ENCODE peak calls at places on chromosomes 4 and X, in nine cellular contexts. Q is keratinocyte, T is endothelial cell of umbilical vein, R is GM23338, L is fibroblast of lung, P is PC-3, D is hepatocyte, M is GM23248, U is neural progenitor cell. S is an unnamed sample.

GRCh38 chrX:134671207-134671750 is 13.0 kb upstream of the PLAC1 start:
- DNase-seq in Q (no peak), T (peak; percentile 83), R (no peak), L (peak; percentile 35), P (peak; percentile 55), D (no peak), M (no peak), U (no peak), S (no peak)

GRCh38 chr4:160835789-160836188 is 1328.0 kb downstream of the FSTL5 start:
- DNase-seq in Q (no peak), T (no peak), R (peak; percentile 78), L (peak; percentile 14), P (peak; percentile 79), D (peak; percentile 7), M (no peak), U (peak; percentile 52), S (no peak)

GRCh38 chrX:42770566-42770965 is 7.4 kb downstream of the PPP1R2C start:
- DNase-seq in Q (no peak), T (no peak), R (no peak), L (peak; percentile 8), P (no peak), D (no peak), M (no peak), U (no peak), S (no peak)

GRCh38 chr4:94525993-94526740 is 74.4 kb downstream of the PDLIM5 start:
- DNase-seq in Q (no peak), T (peak; percentile 57), R (no peak), L (peak; percentile 77), P (no peak), D (no peak), M (peak; percentile 44), U (no peak), S (peak; percentile 45)

GRCh38 chr4:148574502-148574901 is 132.3 kb upstream of the NR3C2 start:
- DNase-seq in Q (no peak), T (no peak), R (no peak), L (peak; percentile 63), P (no peak), D (peak; percentile 24), M (peak; percentile 31), U (no peak), S (no peak)

GRCh38 chrX:68307767-68308166 is 125.5 kb downstream of the OPHN1 start:
- DNase-seq in Q (peak; percentile 58), T (no peak), R (no peak), L (peak; percentile 87), P (peak; percentile 96), D (no peak), M (peak; percentile 79), U (no peak), S (peak; percentile 36)

GRCh38 chr4:91596683-91597082 is 707.1 kb upstream of the GRID2 start:
- DNase-seq in Q (no peak), T (no peak), R (peak; percentile 15), L (no peak), P (no peak), D (no peak), M (no peak), U (no peak), S (no peak)

GRCh38 chr4:29853843-29854242 is 866.3 kb upstream of the PCDH7 start:
- DNase-seq in Q (no peak), T (no peak), R (peak; percentile 17), L (no peak), P (no peak), D (no peak), M (no peak), U (peak; percentile 57), S (peak; percentile 26)

GRCh38 chrX:110108381-110108796 is 105.5 kb downstream of the TMEM164 start:
- DNase-seq in Q (no peak), T (no peak), R (no peak), L (no peak), P (no peak), D (no peak), M (no peak), U (no peak), S (peak; percentile 55)

GRCh38 chrX:13026877-13027652 is 17.4 kb downstream of the FAM9C start:
- DNase-seq in Q (no peak), T (no peak), R (no peak), L (no peak), P (no peak), D (no peak), M (no peak), U (no peak), S (no peak)

GRCh38 chrX:101232316-101232715 is 12.7 kb downstream of the DRP2 start:
- DNase-seq in Q (no peak), T (no peak), R (no peak), L (peak; percentile 41), P (no peak), D (no peak), M (peak; percentile 23), U (no peak), S (no peak)

GRCh38 chr4:124943938-124944337 is 231.4 kb upstream of the ANKRD50 start:
- DNase-seq in Q (no peak), T (no peak), R (peak; percentile 58), L (no peak), P (no peak), D (no peak), M (no peak), U (no peak), S (no peak)

GRCh38 chr4:8274772-8275241 is 5.3 kb downstream of the HTRA3 start:
- DNase-seq in Q (no peak), T (no peak), R (no peak), L (peak; percentile 90), P (no peak), D (peak; percentile 92), M (peak; percentile 99), U (peak; percentile 95), S (peak; percentile 97)

GRCh38 chrX:124895947-124896346 is 423.7 kb upstream of the TEX13C start:
- DNase-seq in Q (no peak), T (no peak), R (no peak), L (no peak), P (no peak), D (no peak), M (no peak), U (no peak), S (no peak)

GRCh38 chr4:186104114-186104894 is at the start of gene FAM149A:
- DNase-seq in Q (no peak), T (no peak), R (peak; percentile 83), L (peak; percentile 6), P (no peak), D (peak; percentile 73), M (peak; percentile 12), U (peak; percentile 57), S (peak; percentile 21)

GRCh38 chr4:153432971-153433752 is 33.0 kb upstream of the TMEM131L start:
- DNase-seq in Q (peak; percentile 68), T (peak; percentile 45), R (peak; percentile 80), L (peak; percentile 85), P (peak; percentile 91), D (peak; percentile 58), M (peak; percentile 89), U (peak; percentile 38), S (peak; percentile 81)

GRCh38 chrX:120014354-120015129 is 62.9 kb downstream of the RHOXF2B start:
- DNase-seq in Q (no peak), T (no peak), R (peak; percentile 32), L (no peak), P (no peak), D (no peak), M (no peak), U (no peak), S (no peak)
- TF ChIP-seq EZH2 in Q (no peak), T (no peak), R (peak; percentile 44), L (no peak), P (no peak), D (no peak), M (no peak), U (peak; percentile 7), S (no peak)

DNA sequence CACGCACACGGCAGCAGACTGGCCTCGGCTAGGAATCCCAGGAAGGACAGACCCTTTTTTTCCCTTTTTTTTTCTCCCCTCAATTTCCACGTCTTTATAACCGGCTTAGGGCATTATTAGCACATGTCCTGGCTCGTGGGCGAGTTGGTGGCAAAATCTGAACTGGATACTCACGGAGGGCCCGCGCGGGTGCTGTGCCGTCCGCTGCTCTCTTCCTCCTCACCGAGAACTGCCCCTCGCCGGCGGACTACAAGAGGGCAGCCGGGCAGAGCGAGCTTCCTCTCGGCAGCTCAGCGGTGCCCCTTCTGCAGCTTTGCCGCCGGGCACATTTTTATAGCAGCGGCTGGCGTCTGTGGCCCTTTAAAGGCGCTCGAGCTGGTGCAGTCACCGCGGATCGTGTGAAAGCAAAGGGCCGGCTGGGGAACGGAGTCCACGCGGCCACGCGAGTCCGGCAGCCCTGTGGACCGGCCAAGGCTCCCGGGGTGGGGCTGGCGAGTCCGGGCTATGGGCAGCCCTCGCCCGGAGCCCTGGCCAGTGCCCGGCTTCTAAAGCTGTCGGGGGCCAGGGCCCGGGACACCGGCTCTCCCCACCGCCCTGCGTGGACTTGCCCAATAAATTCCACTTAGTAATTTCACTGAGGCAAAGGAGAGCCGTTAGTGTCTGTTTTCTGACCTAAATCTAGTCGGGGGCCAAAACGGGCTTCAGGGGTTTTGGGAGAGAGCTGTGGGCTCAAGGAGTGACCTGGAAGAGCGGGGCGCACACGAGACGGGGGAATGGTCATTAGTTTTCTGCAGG is 1.3 kb upstream of the CITED1 start:
- DNase-seq in Q (no peak), T (peak; percentile 64), R (peak; percentile 70), L (peak; percentile 73), P (peak; percentile 71), D (peak; percentile 48), M (peak; percentile 72), U (peak; percentile 79), S (peak; percentile 78)
- TF ChIP-seq EZH2 in Q (peak; percentile 83), T (peak; percentile 73), R (peak; percentile 73), L (peak; percentile 79), P (no peak), D (no peak), M (no peak), U (no peak), S (peak; percentile 83)

GRCh38 chr4:20253799-20254409 is 2.2 kb downstream of the SLIT2 start:
- DNase-seq in Q (no peak), T (peak; percentile 64), R (peak; percentile 36), L (peak; percentile 46), P (peak; percentile 27), D (peak; percentile 28), M (peak; percentile 66), U (peak; percentile 48), S (peak; percentile 52)
- TF ChIP-seq EZH2 in Q (no peak), T (no peak), R (peak; percentile 85), L (no peak), P (no peak), D (no peak), M (no peak), U (peak; percentile 27), S (no peak)

GRCh38 chr4:6910960-6911874 is 1.6 kb downstream of the TBC1D14 start:
- DNase-seq in Q (no peak), T (no peak), R (no peak), L (no peak), P (no peak), D (no peak), M (no peak), U (no peak), S (no peak)

GRCh38 chr4:6909970-6910339 is 329 bp downstream of the TBC1D14 start:
- DNase-seq in Q (no peak), T (no peak), R (peak; percentile 47), L (no peak), P (peak; percentile 8), D (peak; percentile 78), M (peak; percentile 60), U (peak; percentile 75), S (peak; percentile 55)

GRCh38 chr4:6909113-6909969 is at the start of gene TBC1D14:
- DNase-seq in Q (peak; percentile 32), T (peak; percentile 85), R (peak; percentile 94), L (peak; percentile 85), P (peak; percentile 66), D (peak; percentile 95), M (peak; percentile 92), U (peak; percentile 95), S (peak; percentile 92)

GRCh38 chr4:6908397-6909112 is 1.1 kb upstream of the TBC1D14 start:
- DNase-seq in Q (no peak), T (peak; percentile 38), R (no peak), L (peak; percentile 57), P (no peak), D (no peak), M (peak; percentile 79), U (no peak), S (no peak)

GRCh38 chr4:6910340-6910959 is 824 bp downstream of the TBC1D14 start:
- DNase-seq in Q (no peak), T (no peak), R (peak; percentile 65), L (no peak), P (peak; percentile 14), D (peak; percentile 59), M (peak; percentile 36), U (peak; percentile 57), S (peak; percentile 53)
- TF ChIP-seq EZH2 in Q (no peak), T (no peak), R (no peak), L (no peak), P (no peak), D (no peak), M (no peak), U (no peak), S (no peak)

S was measured in A673.